ENCODE peak calls at places on chromosomes 7 and 10, in four cellular contexts. B is adipocyte; Y is stimulated activated CD8-positive, alpha-beta memory T cell treated with anti-CD3 and anti-CD28 coated beads, Interleukin-2, amount 100 ng/mL, for 1 hour; I is mucosa of descending colon. T is an unnamed sample.

GRCh38 chr10:132234860-132235259 is 48.1 kb downstream of the DPYSL4 start:
- DNase-seq in B (no peak), Y (no peak), I (no peak), T (no peak)

GRCh38 chr7:2666130-2666529 is 21.9 kb upstream of the AMZ1 start:
- DNase-seq in B (no peak), Y (no peak), I (no peak), T (no peak)

GRCh38 chr7:47719675-47720074 is 137.8 kb upstream of the TNS3 start:
- DNase-seq in B (no peak), Y (no peak), I (no peak), T (no peak)

GRCh38 chr7:17211307-17211836 is 87.1 kb upstream of the AHR start:
- DNase-seq in B (no peak), Y (no peak), I (no peak), T (no peak)

GRCh38 chr10:45403151-45403550 is 29.1 kb downstream of the ALOX5 start:
- DNase-seq in B (no peak), Y (no peak), I (no peak), T (no peak)

GRCh38 chr10:33334170-33334838 is at the start of gene NRP1:
- DNase-seq in B (peak), Y (no peak), I (peak), T (peak)

GRCh38 chr7:70208236-70209063 is 610.2 kb downstream of the AUTS2 start:
- DNase-seq in B (peak), Y (no peak), I (no peak), T (no peak)

GRCh38 chr7:127705461-127705959 is 53.5 kb downstream of the SND1 start:
- DNase-seq in B (no peak), Y (no peak), I (no peak), T (no peak)

GRCh38 chr7:26147030-26147429 is 5.0 kb upstream of the NFE2L3 start:
- DNase-seq in B (peak), Y (no peak), I (no peak), T (no peak)

GRCh38 chr10:1465421-1465902 is 271.9 kb downstream of the ADARB2 start:
- DNase-seq in B (no peak), Y (no peak), I (no peak), T (no peak)

GRCh38 chr7:70091362-70091761 is 493.1 kb downstream of the AUTS2 start:
- DNase-seq in B (no peak), Y (no peak), I (no peak), T (no peak)

GRCh38 chr10:76017733-76018433 is 586.5 kb downstream of the LRMDA start:
- DNase-seq in B (no peak), Y (no peak), I (no peak), T (no peak)

GRCh38 chr10:68876246-68876918 is 24.7 kb upstream of the DDX50 start:
- DNase-seq in B (peak), Y (no peak), I (peak), T (peak)

GRCh38 chr10:71486465-71487114 is 89.9 kb downstream of the CDH23 start:
- DNase-seq in B (peak), Y (no peak), I (peak), T (peak)

GRCh38 chr10:14971867-14972448 is 12.8 kb downstream of the MEIG1 start:
- DNase-seq in B (peak), Y (peak), I (peak), T (no peak)

GRCh38 chr10:103125323-103126267 is 67.5 kb downstream of the NT5C2 start:
- DNase-seq in B (no peak), Y (no peak), I (no peak), T (no peak)

GRCh38 chr7:42077276-42078135 is 159.5 kb downstream of the GLI3 start:
- DNase-seq in B (no peak), Y (no peak), I (no peak), T (no peak)

GRCh38 chr7:100090527-100091410 is 2.0 kb downstream of the COPS6 start:
- DNase-seq in B (no peak), Y (no peak), I (no peak), T (no peak)

GRCh38 chr7:47405921-47406765 is 175.8 kb downstream of the TNS3 start:
- DNase-seq in B (peak), Y (no peak), I (peak), T (peak)

GRCh38 chr7:96361116-96361857 is 39.4 kb upstream of the SLC25A13 start:
- DNase-seq in B (no peak), Y (no peak), I (no peak), T (no peak)

GRCh38 chr7:88310950-88311674 is 4.4 kb upstream of the STEAP4 start:
- DNase-seq in B (no peak), Y (no peak), I (no peak), T (no peak)

GRCh38 chr10:62665771-62666170 is 138.7 kb upstream of the ADO start:
- DNase-seq in B (no peak), Y (no peak), I (no peak), T (no peak)

GRCh38 chr7:13411641-13412040 is 577.8 kb downstream of the ETV1 start:
- DNase-seq in B (no peak), Y (no peak), I (no peak), T (no peak)

GRCh38 chr10:68099736-68100135 is 9.6 kb upstream of the MYPN start:
- DNase-seq in B (peak), Y (no peak), I (no peak), T (no peak)

GRCh38 chr10:21517134-21517982 is 8.1 kb downstream of the SKIDA1 start:
- DNase-seq in B (peak), Y (no peak), I (peak), T (no peak)

GRCh38 chr7:493661-494251 is 25.9 kb downstream of the PDGFA start:
- DNase-seq in B (no peak), Y (no peak), I (no peak), T (no peak)